ENCODE peak calls at places on chromosomes 11 and 22, in nine cellular contexts. Y is CD14-positive monocyte, B is psoas muscle, R is cardiac muscle cell, N is brain microvascular endothelial cell, D is PC-3, G is astrocyte of the spinal cord, E is GM13976, C is sigmoid colon. W is an unnamed sample.

GRCh38 chr22:30127749-30128166 is 47.5 kb downstream of the HORMAD2 start:
- DNase-seq in D (no peak), N (peak; percentile 70), C (no peak), Y (no peak), R (no peak), B (no peak), G (peak; percentile 67), E (no peak), W (no peak)

GRCh38 chr22:31137721-31138120 is 2.6 kb downstream of the PLA2G3 start:
- DNase-seq in G (no peak), E (peak; percentile 21), Y (no peak), B (peak; percentile 26), D (no peak), R (no peak), N (no peak), C (no peak), W (no peak)

GRCh38 chr22:39457047-39457545 is 284 bp downstream of the MGAT3 start:
- DNase-seq in Y (no peak), G (no peak), D (no peak), C (no peak), N (no peak), B (no peak), E (peak; percentile 72), R (no peak), W (peak; percentile 82)

GRCh38 chr11:124760205-124760652 is 1.9 kb downstream of the ESAM start:
- DNase-seq in G (no peak), D (no peak), Y (no peak), C (no peak), R (peak; percentile 51), B (peak; percentile 69), E (peak; percentile 58), N (no peak), W (peak; percentile 77)

GRCh38 chr11:1227551-1228182 is 4.8 kb downstream of the MUC5B start:
- DNase-seq in C (peak; percentile 59), Y (peak; percentile 41), R (no peak), E (no peak), G (no peak), D (no peak), B (peak; percentile 44), N (no peak), W (peak; percentile 43)

GRCh38 chr11:1731451-1732059 is 18.8 kb downstream of the IFITM10 start:
- DNase-seq in N (no peak), E (no peak), B (no peak), C (no peak), G (no peak), Y (no peak), R (no peak), D (no peak), W (no peak)

GRCh38 chr11:114623720-114624119 is 28.1 kb upstream of the NXPE4 start:
- DNase-seq in E (no peak), N (no peak), D (no peak), G (no peak), R (no peak), C (no peak), B (no peak), Y (no peak), W (no peak)

GRCh38 chr11:81444306-81444705 is 1289.4 kb downstream of the FAM181B start:
- DNase-seq in C (no peak), R (no peak), N (no peak), E (no peak), B (no peak), D (no peak), G (no peak), Y (no peak), W (no peak)

GRCh38 chr11:124891390-124891861 is 6.2 kb downstream of the ROBO4 start:
- DNase-seq in B (peak; percentile 68), G (no peak), C (peak; percentile 60), N (no peak), D (no peak), E (no peak), R (no peak), Y (no peak), W (no peak)

GRCh38 chr11:9868641-9869040 is 204.8 kb downstream of the SWAP70 start:
- DNase-seq in R (no peak), C (no peak), G (no peak), Y (no peak), D (no peak), N (no peak), E (no peak), B (no peak), W (no peak)

GRCh38 chr11:62912268-62912667 is 8.9 kb downstream of the CHRM1 start:
- DNase-seq in C (no peak), R (no peak), E (no peak), D (no peak), G (no peak), Y (no peak), B (no peak), N (no peak), W (no peak)

GRCh38 chr11:30758012-30758411 is 171.9 kb upstream of the MPPED2 start:
- DNase-seq in B (no peak), C (no peak), G (no peak), N (no peak), E (no peak), D (no peak), R (no peak), Y (no peak), W (no peak)

GRCh38 chr22:45235851-45236342 is 4.8 kb downstream of the KIAA0930 start:
- DNase-seq in G (no peak), B (no peak), Y (no peak), R (no peak), C (no peak), E (no peak), D (no peak), N (no peak), W (no peak)

GRCh38 chr22:49734390-49734789 is 93.3 kb downstream of the BRD1 start:
- DNase-seq in N (no peak), G (no peak), D (no peak), B (no peak), Y (no peak), C (no peak), R (no peak), E (no peak), W (no peak)

GRCh38 chr11:68684385-68685356 is at the start of gene GAL:
- DNase-seq in G (no peak), D (peak; percentile 42), Y (no peak), R (peak; percentile 59), B (no peak), E (no peak), C (peak; percentile 56), N (no peak), W (no peak)

DNA sequence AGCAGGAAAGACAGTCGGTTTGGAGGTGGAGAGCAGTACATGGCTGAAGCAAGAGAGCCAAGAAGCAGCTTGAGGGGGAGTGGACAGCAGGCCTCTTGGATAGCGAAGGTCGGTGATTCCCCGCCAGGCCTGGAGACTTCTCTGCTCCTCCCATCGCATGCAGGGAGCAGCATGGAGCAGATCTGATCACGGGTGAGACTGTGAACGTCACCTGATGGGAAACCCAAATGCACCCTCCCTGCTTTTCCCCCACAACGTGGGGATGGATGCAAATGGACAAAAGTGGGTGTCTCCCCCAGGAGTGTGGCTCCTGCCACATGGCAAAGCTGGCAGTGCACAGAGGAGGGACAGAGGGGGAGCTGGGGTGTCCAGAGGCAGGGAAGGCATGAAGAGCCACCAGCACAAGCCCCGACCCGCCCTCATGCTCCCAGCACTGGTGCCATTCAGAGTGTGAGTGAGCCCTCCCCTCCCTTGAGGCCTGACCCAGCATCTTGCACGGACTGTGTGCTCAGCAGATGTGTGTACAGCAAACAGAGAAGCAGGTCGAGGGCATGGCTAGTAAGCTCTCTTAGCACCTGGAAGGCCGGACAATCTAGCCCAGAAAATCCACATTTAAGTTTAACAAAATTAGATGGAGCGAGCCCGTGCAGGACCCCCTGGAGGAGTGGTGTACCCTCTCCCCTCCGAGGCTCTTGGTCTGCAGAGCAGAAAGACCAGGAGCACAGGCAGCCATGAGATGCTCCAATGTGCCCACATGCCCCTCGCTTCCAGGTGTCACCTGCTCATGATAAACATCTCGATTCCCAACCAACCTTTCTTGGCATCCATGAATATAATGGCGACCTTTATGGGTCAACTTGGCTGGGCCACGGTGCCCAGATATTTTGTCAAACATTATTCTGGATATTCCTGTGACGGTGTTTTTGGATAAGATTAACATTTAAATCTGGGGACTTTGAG is 661.7 kb downstream of the TBC1D22A start:
- DNase-seq in B (no peak), E (no peak), C (no peak), G (no peak), N (no peak), R (no peak), D (no peak), Y (no peak), W (no peak)
- TF ChIP-seq CTCF in B (no peak), E (no peak), C (no peak), G (no peak), N (no peak), R (no peak), D (no peak), Y (no peak), W (no peak)

GRCh38 chr11:79493555-79494171 is 52.8 kb upstream of the TENM4 start:
- DNase-seq in Y (peak; percentile 49), E (peak; percentile 77), G (peak; percentile 70), D (peak; percentile 83), C (peak; percentile 82), B (peak; percentile 77), N (peak; percentile 63), R (peak; percentile 91), W (peak; percentile 85)
- TF ChIP-seq CTCF in Y (peak; percentile 89), E (peak; percentile 89), G (peak; percentile 98), D (peak; percentile 96), C (peak; percentile 83), B (peak; percentile 74), N (peak; percentile 98), R (peak; percentile 96), W (peak; percentile 94)

GRCh38 chr22:28772633-28773460 is at the start of gene CCDC117:
- DNase-seq in D (peak; percentile 79), E (peak; percentile 95), R (peak; percentile 95), Y (peak; percentile 90), N (peak; percentile 94), G (peak; percentile 95), C (peak; percentile 97), B (peak; percentile 97), W (peak; percentile 95)
- TF ChIP-seq CTCF in D (no peak), E (no peak), R (peak; percentile 10), Y (peak; percentile 54), N (peak; percentile 20), G (peak; percentile 22), C (no peak), B (peak; percentile 59), W (no peak)

GRCh38 chr22:46454233-46454909 is 83.0 kb downstream of the CELSR1 start:
- DNase-seq in R (no peak), E (no peak), B (no peak), D (no peak), C (no peak), Y (no peak), G (no peak), N (no peak), W (no peak)

GRCh38 chr22:46451741-46452140 is 85.7 kb downstream of the CELSR1 start:
- DNase-seq in Y (no peak), N (no peak), R (no peak), E (no peak), C (no peak), G (no peak), D (no peak), B (no peak), W (no peak)

GRCh38 chr22:46452195-46453005 is 85.0 kb downstream of the CELSR1 start:
- DNase-seq in R (no peak), C (no peak), G (no peak), N (no peak), E (no peak), B (no peak), D (no peak), Y (no peak), W (no peak)

GRCh38 chr22:46453829-46454220 is 83.6 kb downstream of the CELSR1 start:
- DNase-seq in E (no peak), N (no peak), Y (no peak), G (no peak), B (no peak), R (no peak), D (no peak), C (no peak), W (no peak)

GRCh38 chr22:46453006-46453828 is 84.2 kb downstream of the CELSR1 start:
- DNase-seq in R (no peak), E (no peak), G (no peak), D (no peak), N (no peak), B (no peak), C (no peak), Y (no peak), W (no peak)
- TF ChIP-seq CTCF in R (no peak), E (no peak), G (no peak), D (no peak), N (no peak), B (no peak), C (no peak), Y (no peak), W (no peak)

W was measured in GM20000.